ENCODE peak calls at places on chromosome 19, in five cellular contexts. Q is choroid plexus epithelial cell, R is Peyer's patch, X is fibroblast of the aortic adventitia, J is cardiac muscle cell. D is an unnamed sample.

GRCh38 chr19:16244091-16244490 is 46.4 kb downstream of the AP1M1 start:
- DNase-seq in Q (peak; percentile 79), R (no peak), X (peak; percentile 62), J (peak; percentile 40), D (no peak)

GRCh38 chr19:39969266-39969665 is 1.7 kb upstream of the PSMC4 start:
- DNase-seq in Q (peak; percentile 76), R (no peak), X (no peak), J (no peak), D (no peak)

GRCh38 chr19:19185853-19186728 is 5.9 kb downstream of the BORCS8 start:
- DNase-seq in Q (peak; percentile 67), R (peak; percentile 57), X (peak; percentile 31), J (peak; percentile 56), D (peak; percentile 50)

GRCh38 chr19:28640506-28640905 is 572.4 kb downstream of the UQCRFS1 start:
- DNase-seq in Q (peak; percentile 11), R (no peak), X (no peak), J (no peak), D (no peak)

GRCh38 chr19:46697142-46697960 is 19.6 kb downstream of the PRKD2 start:
- DNase-seq in Q (peak; percentile 85), R (peak; percentile 97), X (peak; percentile 51), J (peak; percentile 82), D (no peak)

GRCh38 chr19:3674784-3675183 is 25.5 kb downstream of the PIP5K1C start:
- DNase-seq in Q (no peak), R (no peak), X (no peak), J (no peak), D (no peak)

GRCh38 chr19:49409441-49410029 is 13.7 kb downstream of the PTH2 start:
- DNase-seq in Q (no peak), R (no peak), X (no peak), J (no peak), D (no peak)

GRCh38 chr19:13952154-13953020 is at the start of gene DCAF15:
- DNase-seq in Q (peak; percentile 100), R (peak; percentile 98), X (peak; percentile 99), J (peak; percentile 100), D (peak; percentile 95)

GRCh38 chr19:412356-413355 is 3.7 kb upstream of the C2CD4C start:
- DNase-seq in Q (no peak), R (no peak), X (no peak), J (no peak), D (no peak)

GRCh38 chr19:4062576-4063368 is 3.9 kb downstream of the ZBTB7A start:
- DNase-seq in Q (no peak), R (no peak), X (no peak), J (no peak), D (no peak)

GRCh38 chr19:30394481-30395151 is 22.4 kb downstream of the ZNF536 start:
- DNase-seq in Q (no peak), R (no peak), X (no peak), J (no peak), D (no peak)

GRCh38 chr19:30393046-30393445 is 20.9 kb downstream of the ZNF536 start:
- DNase-seq in Q (no peak), R (no peak), X (no peak), J (no peak), D (no peak)

GRCh38 chr19:30393729-30394480 is 21.7 kb downstream of the ZNF536 start:
- DNase-seq in Q (no peak), R (no peak), X (no peak), J (no peak), D (no peak)

GRCh38 chr19:30391554-30392551 is 19.7 kb downstream of the ZNF536 start:
- DNase-seq in Q (no peak), R (no peak), X (no peak), J (peak; percentile 1), D (no peak)

DNA sequence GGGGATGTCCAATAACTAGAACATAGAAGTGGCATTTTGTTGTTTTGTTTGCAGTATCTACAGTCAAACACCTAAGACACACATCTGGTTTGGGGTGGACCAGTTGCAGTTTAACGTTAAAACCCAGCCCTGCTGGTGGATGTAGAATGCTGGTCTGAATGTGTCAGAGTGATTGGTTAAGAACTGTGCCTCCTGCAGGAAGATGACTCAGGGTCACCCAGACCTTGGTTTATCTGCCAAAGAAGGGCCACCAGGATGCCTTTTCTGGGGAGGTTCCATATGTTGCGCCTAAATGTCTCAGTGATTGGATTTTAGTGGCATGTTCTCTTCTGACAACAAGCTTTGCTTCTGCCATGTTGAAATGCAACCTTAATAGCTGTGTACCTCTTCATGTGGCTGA is 23.1 kb downstream of the ZNF536 start:
- DNase-seq in Q (no peak), R (no peak), X (no peak), J (no peak), D (no peak)
- TF ChIP-seq CTCF in Q (no peak), R (no peak), X (no peak), J (no peak), D (no peak)

GRCh38 chr19:38851622-38852230 is 1.9 kb upstream of the HNRNPL start:
- DNase-seq in Q (peak; percentile 95), R (peak; percentile 95), X (peak; percentile 86), J (peak; percentile 96), D (peak; percentile 99)

GRCh38 chr19:38850976-38851621 is 1.3 kb upstream of the HNRNPL start:
- DNase-seq in Q (peak; percentile 20), R (peak; percentile 60), X (no peak), J (no peak), D (no peak)

GRCh38 chr19:38849746-38850230 is at the start of gene HNRNPL:
- DNase-seq in Q (no peak), R (peak; percentile 99), X (no peak), J (no peak), D (no peak)

GRCh38 chr19:38849147-38849745 is 540 bp downstream of the HNRNPL start:
- DNase-seq in Q (peak; percentile 96), R (peak; percentile 96), X (peak; percentile 95), J (peak; percentile 97), D (peak; percentile 99)

DNA sequence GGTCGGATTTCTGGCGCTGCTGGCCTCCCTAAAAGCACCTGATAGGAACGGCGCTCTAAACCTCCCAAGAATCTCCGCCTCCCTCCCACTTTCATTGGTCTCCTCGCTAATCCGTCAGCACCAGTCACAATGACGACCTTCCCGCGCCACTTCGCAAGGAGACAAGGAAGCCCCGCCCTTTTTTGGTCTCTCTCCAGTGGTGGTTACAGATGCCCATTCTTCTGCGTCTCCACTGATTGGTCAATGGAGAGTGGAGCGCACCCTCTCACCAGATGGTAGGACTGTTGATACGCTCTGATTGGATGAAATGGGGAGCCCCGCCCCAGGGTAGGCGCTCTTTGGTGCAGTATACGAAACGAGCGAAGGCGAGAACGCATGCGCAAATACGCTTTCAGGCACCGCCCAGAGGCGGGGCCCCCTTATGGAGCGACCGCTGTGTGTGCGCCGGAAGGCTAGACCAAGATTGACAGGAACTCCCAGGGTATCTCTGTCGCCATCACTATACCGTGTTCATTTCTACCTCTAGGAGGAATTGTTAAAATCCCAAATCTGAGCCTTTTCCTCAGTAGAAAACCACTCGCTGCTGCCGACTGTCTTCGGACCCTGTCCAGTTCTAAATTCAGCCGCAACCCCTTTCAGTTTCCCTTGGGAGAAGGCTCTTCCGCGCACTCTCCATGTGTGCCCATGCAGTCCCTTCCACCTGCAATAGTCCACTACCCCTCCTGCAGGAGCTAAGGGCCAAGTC is 617 bp upstream of the HNRNPL start:
- DNase-seq in Q (peak; percentile 100), R (peak; percentile 98), X (peak; percentile 100), J (peak; percentile 100), D (peak; percentile 100)
- TF ChIP-seq CTCF in Q (peak; percentile 12), R (peak; percentile 9), X (peak; percentile 32), J (peak; percentile 2), D (no peak)

GRCh38 chr19:6018786-6019185 is 40.8 kb upstream of the RANBP3 start:
- DNase-seq in Q (no peak), R (peak; percentile 37), X (no peak), J (no peak), D (no peak)
- TF ChIP-seq CTCF in Q (peak; percentile 52), R (no peak), X (no peak), J (peak; percentile 34), D (no peak)

GRCh38 chr19:33267706-33268105 is 34.6 kb downstream of the CEBPA start:
- DNase-seq in Q (no peak), R (no peak), X (no peak), J (no peak), D (no peak)

GRCh38 chr19:33269016-33269415 is 33.3 kb downstream of the CEBPA start:
- DNase-seq in Q (no peak), R (no peak), X (no peak), J (no peak), D (no peak)

GRCh38 chr19:33264881-33265445 is 37.4 kb downstream of the CEBPA start:
- DNase-seq in Q (no peak), R (no peak), X (no peak), J (no peak), D (no peak)

GRCh38 chr19:33268162-33268991 is 34.0 kb downstream of the CEBPA start:
- DNase-seq in Q (no peak), R (no peak), X (no peak), J (no peak), D (no peak)

GRCh38 chr19:33266971-33267484 is 35.3 kb downstream of the CEBPA start:
- DNase-seq in Q (no peak), R (no peak), X (no peak), J (no peak), D (no peak)
- TF ChIP-seq CTCF in Q (no peak), R (no peak), X (no peak), J (no peak), D (no peak)

GRCh38 chr19:33080761-33081681 is at the start of gene GPATCH1:
- DNase-seq in Q (peak; percentile 82), R (peak; percentile 89), X (peak; percentile 75), J (peak; percentile 90), D (peak; percentile 95)
- TF ChIP-seq CTCF in Q (no peak), R (no peak), X (no peak), J (no peak), D (no peak)

DNA sequence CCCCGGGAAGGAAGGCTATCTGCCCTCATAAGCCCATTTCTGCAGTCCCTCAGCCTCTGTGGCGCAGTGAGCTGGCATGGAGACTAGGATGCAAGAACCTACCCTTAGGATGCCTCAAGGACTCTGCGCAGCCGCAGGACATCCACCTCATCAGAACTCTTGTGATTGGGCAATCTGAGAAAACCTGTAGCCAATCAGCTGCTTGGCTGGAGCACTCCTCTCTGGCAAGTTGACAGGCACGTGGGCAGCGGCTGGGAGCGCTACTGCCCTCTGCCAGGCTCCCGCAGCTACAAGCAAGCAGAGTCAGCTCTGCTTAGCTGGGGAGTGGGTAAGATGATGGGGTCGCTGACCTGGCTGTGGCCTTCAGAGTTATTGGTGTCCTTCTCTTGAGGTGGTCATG is 1.5 kb upstream of the ECSIT start:
- DNase-seq in Q (peak; percentile 93), R (peak; percentile 71), X (peak; percentile 69), J (peak; percentile 90), D (peak; percentile 61)
- TF ChIP-seq CTCF in Q (peak; percentile 56), R (no peak), X (no peak), J (peak; percentile 44), D (no peak)

GRCh38 chr19:30693179-30693578 is 321.0 kb downstream of the ZNF536 start:
- DNase-seq in Q (no peak), R (no peak), X (no peak), J (no peak), D (no peak)

GRCh38 chr19:30699871-30700280 is 327.7 kb downstream of the ZNF536 start:
- DNase-seq in Q (no peak), R (no peak), X (no peak), J (no peak), D (no peak)

GRCh38 chr19:30695171-30695875 is 323.1 kb downstream of the ZNF536 start:
- DNase-seq in Q (no peak), R (no peak), X (no peak), J (no peak), D (no peak)

GRCh38 chr19:30694156-30694555 is 322.0 kb downstream of the ZNF536 start:
- DNase-seq in Q (no peak), R (no peak), X (no peak), J (no peak), D (no peak)

GRCh38 chr19:30696514-30696913 is 324.3 kb downstream of the ZNF536 start:
- DNase-seq in Q (peak; percentile 44), R (no peak), X (peak; percentile 17), J (peak; percentile 32), D (no peak)
- TF ChIP-seq CTCF in Q (peak; percentile 58), R (no peak), X (peak; percentile 45), J (peak; percentile 49), D (no peak)

D was measured in Calu3.